ENCODE peak calls at places on chromosomes 6 and 20, in seven cellular contexts. R, T, H, P, Z, C and N are unnamed samples.

GRCh38 chr20:38883081-38883980 is 42.9 kb upstream of the FAM83D start:
- DNase-seq in R (no peak), T (no peak), H (peak), P (no peak), Z (no peak), C (no peak), N (no peak)

GRCh38 chr6:74807701-74808100 is 398.2 kb downstream of the COL12A1 start:
- DNase-seq in R (no peak), T (no peak), H (no peak), P (no peak), Z (no peak), C (no peak), N (no peak)

GRCh38 chr6:156618600-156619205 is 158.5 kb upstream of the ARID1B start:
- DNase-seq in R (no peak), T (no peak), H (peak), P (no peak), Z (no peak), C (no peak), N (no peak)

GRCh38 chr20:31573555-31574295 is 31.4 kb upstream of the ID1 start:
- DNase-seq in R (no peak), T (no peak), H (no peak), P (no peak), Z (peak), C (no peak), N (no peak)

GRCh38 chr6:53679446-53679933 is 13.9 kb upstream of the KLHL31 start:
- DNase-seq in R (no peak), T (no peak), H (no peak), P (no peak), Z (peak), C (peak), N (no peak)

GRCh38 chr6:53544050-53544499 is 826 bp downstream of the GCLC start:
- DNase-seq in R (no peak), T (no peak), H (no peak), P (no peak), Z (peak), C (peak), N (peak)

GRCh38 chr20:57513199-57513598 is 11.7 kb downstream of the CTCFL start:
- DNase-seq in R (no peak), T (no peak), H (no peak), P (no peak), Z (no peak), C (no peak), N (no peak)

GRCh38 chr20:38658879-38659612 is 57.4 kb downstream of the ARHGAP40 start:
- DNase-seq in R (no peak), T (no peak), H (no peak), P (peak), Z (peak), C (no peak), N (peak)

GRCh38 chr6:159152014-159152413 is 17.2 kb upstream of the FNDC1 start:
- DNase-seq in R (no peak), T (no peak), H (no peak), P (no peak), Z (no peak), C (no peak), N (no peak)

GRCh38 chr20:46058656-46059281 is 29.8 kb downstream of the SLC12A5 start:
- DNase-seq in R (no peak), T (no peak), H (no peak), P (no peak), Z (no peak), C (no peak), N (no peak)

GRCh38 chr6:85676086-85676729 is 33.5 kb upstream of the SYNCRIP start:
- DNase-seq in R (no peak), T (no peak), H (no peak), P (no peak), Z (peak), C (no peak), N (no peak)